ENCODE peak calls at places on chromosomes 3 and 15, in nine cellular contexts. Y, C, L, U, R, F, B, G and D are unnamed samples. For H3K4me1, H3K9me3 and H3K36me3, the result is how much of the 10 kb centered on the place peaks cover.

GRCh38 chr3:64355473-64355872 is 130.2 kb upstream of the PRICKLE2 start:
- DNase-seq in Y (no peak), C (no peak), L (no peak), U (peak), R (peak), F (no peak), B (peak), G (no peak), D (peak)

GRCh38 chr3:63960048-63960711 is 48.0 kb upstream of the SCAANT1 start:
- DNase-seq in Y (peak), C (peak), L (no peak), U (peak), R (no peak), F (no peak), B (peak), G (no peak), D (no peak)

GRCh38 chr3:21645121-21645897 is 105.7 kb downstream of the ZNF385D start:
- DNase-seq in Y (peak), C (peak), L (peak), U (peak), R (no peak), F (no peak), B (peak), G (peak), D (no peak)

GRCh38 chr3:125129512-125129962 is 73.7 kb upstream of the HEG1 start:
- DNase-seq in Y (peak), C (no peak), L (no peak), U (peak), R (no peak), F (peak), B (peak), G (peak), D (no peak)

GRCh38 chr3:107421170-107421792 is 44.0 kb downstream of the CCDC54 start:
- DNase-seq in Y (no peak), C (no peak), L (no peak), U (no peak), R (peak), F (no peak), B (peak), G (peak), D (no peak)

GRCh38 chr3:194685050-194685722 is 497 bp upstream of the FAM43A start:
- DNase-seq in Y (no peak), C (no peak), L (no peak), U (no peak), R (no peak), F (no peak), B (no peak), G (no peak), D (no peak)

GRCh38 chr3:127655641-127656040 is 17.1 kb upstream of the ABTB1 start:
- DNase-seq in Y (no peak), C (no peak), L (no peak), U (no peak), R (peak), F (no peak), B (peak), G (no peak), D (no peak)

GRCh38 chr3:49802719-49803463 is at the start of gene INKA1:
- DNase-seq in Y (peak), C (peak), L (peak), U (peak), R (peak), F (peak), B (peak), G (peak), D (peak)

GRCh38 chr15:58517682-58518525 is 86.1 kb downstream of the LIPC start:
- DNase-seq in Y (no peak), C (no peak), L (no peak), U (no peak), R (peak), F (no peak), B (no peak), G (no peak), D (no peak)

GRCh38 chr3:143826296-143826695 is 22.0 kb downstream of the SLC9A9 start:
- DNase-seq in Y (no peak), C (peak), L (no peak), U (no peak), R (no peak), F (no peak), B (no peak), G (no peak), D (no peak)

GRCh38 chr15:82044373-82045178 is 1.2 kb downstream of the MEX3B start:
- DNase-seq in Y (peak), C (peak), L (peak), U (peak), R (peak), F (peak), B (peak), G (no peak), D (peak)

GRCh38 chr15:81007428-81008064 is 6.8 kb downstream of the TLNRD1 start:
- DNase-seq in Y (no peak), C (no peak), L (no peak), U (no peak), R (no peak), F (no peak), B (no peak), G (no peak), D (no peak)

GRCh38 chr3:9779197-9779596 is 9.4 kb upstream of the CAMK1 start:
- DNase-seq in Y (no peak), C (no peak), L (no peak), U (no peak), R (no peak), F (no peak), B (no peak), G (no peak), D (no peak)

GRCh38 chr3:56851966-56852884 is 50.5 kb upstream of the ARHGEF3 start:
- DNase-seq in Y (no peak), C (no peak), L (no peak), U (no peak), R (no peak), F (no peak), B (peak), G (no peak), D (no peak)

GRCh38 chr3:131349454-131349853 is 32.1 kb upstream of the NUDT16 start:
- DNase-seq in Y (no peak), C (no peak), L (no peak), U (no peak), R (peak), F (no peak), B (no peak), G (peak), D (no peak)

GRCh38 chr15:66411190-66411589 is 24.5 kb downstream of the MAP2K1 start:
- DNase-seq in Y (no peak), C (no peak), L (no peak), U (no peak), R (peak), F (no peak), B (no peak), G (no peak), D (no peak)

GRCh38 chr3:130955481-130955880 is 61.6 kb downstream of the ATP2C1 start:
- DNase-seq in Y (no peak), C (no peak), L (no peak), U (no peak), R (no peak), F (no peak), B (no peak), G (no peak), D (no peak)

GRCh38 chr15:97909291-97909891 is 51.1 kb upstream of the ARRDC4 start:
- DNase-seq in Y (peak), C (peak), L (peak), U (peak), R (peak), F (peak), B (peak), G (peak), D (no peak)

GRCh38 chr3:51434746-51435323 is 43.8 kb downstream of the RBM15B start:
- DNase-seq in Y (no peak), C (peak), L (no peak), U (peak), R (peak), F (no peak), B (peak), G (peak), D (no peak)

DNA sequence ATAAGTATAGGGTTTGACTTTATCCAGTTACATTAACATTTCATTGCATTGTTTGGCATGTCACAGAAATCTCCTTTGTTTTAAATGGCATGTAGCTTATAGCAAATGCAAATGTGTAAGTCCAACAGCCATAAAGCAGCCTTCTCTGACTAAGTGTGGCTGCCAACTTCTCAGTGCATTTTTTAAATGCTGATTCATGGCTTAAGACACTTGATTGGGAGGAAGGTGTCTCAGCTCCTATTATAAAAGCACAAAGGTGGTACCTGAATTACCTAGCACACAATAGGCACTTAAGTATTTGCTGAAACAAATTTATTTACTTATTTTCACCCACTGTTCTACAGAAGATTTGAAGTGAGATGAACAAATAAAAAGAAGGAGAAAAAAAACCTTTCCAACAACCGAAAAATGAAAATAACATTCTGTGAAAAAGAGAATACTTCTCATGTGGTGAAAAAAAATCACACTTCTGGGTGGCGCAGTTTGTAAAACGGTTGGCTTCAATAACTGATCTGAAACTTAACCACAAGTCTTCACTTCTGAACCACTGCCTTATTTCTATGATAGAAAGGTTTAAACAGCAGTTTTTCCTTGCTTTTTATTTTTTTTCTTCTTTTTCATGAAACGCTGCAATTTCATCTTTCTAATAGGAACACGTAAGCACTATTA is 105.5 kb upstream of the ICE2 start:
- DNase-seq in Y (no peak), C (no peak), L (no peak), U (no peak), R (no peak), F (no peak), B (no peak), G (no peak), D (no peak)
- H3K4me1 ChIP-seq in Y (under half), C (under half), L (under half), U (under half), R (under half), F (under half), B (under half), G (under half), D (under half)

GRCh38 chr3:164144824-164145223 is 933.5 kb downstream of the SI start:
- DNase-seq in Y (no peak), C (no peak), L (no peak), U (no peak), R (no peak), F (no peak), B (no peak), G (no peak), D (no peak)
- H3K9me3 ChIP-seq in Y (under half), C (under half), L (under half), U (under half), R (under half), F (under half), B (under half), G (under half), D (under half)

GRCh38 chr3:136788154-136788553 is 30.8 kb upstream of the SLC35G2 start:
- DNase-seq in Y (no peak), C (no peak), L (no peak), U (no peak), R (no peak), F (no peak), B (no peak), G (no peak), D (no peak)
- H3K36me3 ChIP-seq in Y (under half), C (under half), L (under half), U (under half), R (under half), F (under half), B (under half), G (under half), D (under half)

GRCh38 chr3:114442251-114442650 is 148.4 kb downstream of the TIGIT start:
- DNase-seq in Y (no peak), C (no peak), L (no peak), U (no peak), R (no peak), F (no peak), B (peak), G (no peak), D (no peak)
- H3K4me1 ChIP-seq in Y (under half), C (under half), L (under half), U (under half), R (under half), F (under half), B (under half), G (under half), D (under half)

DNA sequence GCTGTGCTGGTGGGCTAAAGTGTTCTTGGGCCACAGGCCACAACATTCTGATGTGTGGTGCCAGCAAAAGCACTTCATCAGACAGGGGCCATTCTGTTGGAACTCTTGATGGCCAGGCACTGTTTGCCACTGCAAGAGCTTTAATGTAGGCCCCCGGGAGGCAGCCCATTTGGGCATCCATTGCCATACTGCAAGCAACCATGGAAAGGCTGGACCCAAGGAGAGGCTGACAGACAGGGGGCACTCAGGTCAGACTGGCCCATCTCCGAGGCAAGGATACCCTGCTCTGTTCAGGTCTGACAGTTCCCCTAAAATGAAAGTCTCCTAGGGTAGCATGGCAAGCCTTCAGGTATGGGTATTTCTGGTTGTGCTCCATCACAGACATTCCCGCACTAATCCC is 64.2 kb downstream of the FAM227B start:
- DNase-seq in Y (no peak), C (no peak), L (no peak), U (no peak), R (no peak), F (no peak), B (no peak), G (no peak), D (no peak)
- H3K9me3 ChIP-seq in Y (under half), C (under half), L (under half), U (under half), R (under half), F (under half), B (under half), G (under half), D (under half)

GRCh38 chr3:52651592-52651991 is 34.1 kb downstream of the PBRM1 start:
- DNase-seq in Y (no peak), C (no peak), L (no peak), U (no peak), R (no peak), F (no peak), B (no peak), G (no peak), D (no peak)

GRCh38 chr3:52650437-52650836 is 35.3 kb downstream of the PBRM1 start:
- DNase-seq in Y (no peak), C (no peak), L (no peak), U (no peak), R (no peak), F (no peak), B (peak), G (no peak), D (no peak)

DNA sequence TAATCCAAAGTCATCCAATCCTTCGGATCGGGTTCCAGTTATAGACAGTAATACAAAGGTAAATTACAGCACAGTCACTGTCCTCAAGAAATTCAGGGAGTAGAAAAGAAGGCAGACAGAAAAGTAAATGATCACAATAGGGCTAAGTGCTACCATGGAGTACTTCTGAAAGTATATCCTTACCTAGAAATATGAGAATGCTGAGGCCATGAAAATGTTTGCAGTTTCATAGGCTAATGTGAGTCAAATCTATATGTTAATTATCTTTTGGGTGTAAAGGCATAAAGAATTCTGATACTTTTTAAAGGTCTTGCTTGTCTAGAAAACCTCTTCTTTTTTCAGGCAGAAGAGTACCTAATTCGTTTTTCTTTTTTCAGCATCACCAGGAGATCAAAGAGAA is 29.8 kb downstream of the PBRM1 start:
- DNase-seq in Y (no peak), C (no peak), L (no peak), U (no peak), R (no peak), F (no peak), B (no peak), G (no peak), D (no peak)
- H3K36me3 ChIP-seq in Y (under half), C (under half), L (half or more), U (half or more), R (half or more), F (half or more), B (under half), G (half or more), D (under half)

GRCh38 chr3:184500344-184500923 is 61.2 kb upstream of the EPHB3 start:
- DNase-seq in Y (no peak), C (no peak), L (no peak), U (no peak), R (no peak), F (no peak), B (no peak), G (no peak), D (no peak)
- H3K4me1 ChIP-seq in Y (under half), C (under half), L (under half), U (under half), R (under half), F (under half), B (under half), G (under half), D (under half)

DNA sequence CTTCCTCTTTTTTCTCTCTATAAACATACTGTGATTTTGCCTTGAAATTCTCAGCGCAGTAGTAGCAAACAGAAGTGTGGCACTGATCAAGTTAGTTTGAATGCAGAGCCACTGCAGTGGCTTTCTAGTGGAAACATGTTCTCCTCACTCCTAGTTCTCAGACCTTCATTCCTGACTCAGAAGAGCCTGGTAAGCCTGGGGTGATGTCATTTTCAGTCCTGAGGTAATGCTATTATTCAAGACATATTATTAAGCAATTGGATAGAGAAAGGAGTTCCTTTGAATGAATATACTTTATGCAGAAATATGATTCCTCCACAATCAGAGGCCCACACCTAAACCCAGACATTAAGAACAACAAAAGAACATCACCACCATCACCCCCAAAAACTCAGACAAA is 255.2 kb upstream of the TBL1XR1 start:
- DNase-seq in Y (no peak), C (no peak), L (no peak), U (no peak), R (no peak), F (no peak), B (peak), G (no peak), D (no peak)
- H3K9me3 ChIP-seq in Y (under half), C (under half), L (under half), U (under half), R (under half), F (under half), B (under half), G (under half), D (under half)

GRCh38 chr15:90479656-90480055 is 50.1 kb upstream of the CRTC3 start:
- DNase-seq in Y (no peak), C (no peak), L (no peak), U (no peak), R (no peak), F (no peak), B (peak), G (peak), D (no peak)

GRCh38 chr15:90478981-90479481 is 50.7 kb upstream of the CRTC3 start:
- DNase-seq in Y (no peak), C (peak), L (no peak), U (no peak), R (no peak), F (no peak), B (peak), G (no peak), D (no peak)

GRCh38 chr15:90483012-90483307 is 46.8 kb upstream of the CRTC3 start:
- DNase-seq in Y (no peak), C (no peak), L (no peak), U (no peak), R (no peak), F (no peak), B (no peak), G (no peak), D (no peak)

GRCh38 chr15:90482124-90483011 is 47.4 kb upstream of the CRTC3 start:
- DNase-seq in Y (no peak), C (no peak), L (no peak), U (peak), R (peak), F (no peak), B (peak), G (peak), D (no peak)

GRCh38 chr15:90481023-90481422 is 48.7 kb upstream of the CRTC3 start:
- DNase-seq in Y (no peak), C (no peak), L (no peak), U (no peak), R (no peak), F (no peak), B (peak), G (no peak), D (no peak)
- H3K36me3 ChIP-seq in Y (under half), C (under half), L (half or more), U (half or more), R (under half), F (half or more), B (under half), G (under half), D (under half)